ENCODE peak calls at places on chromosomes 16 and 17, in four cellular contexts. M is fibroblast of lung, L is tibial nerve, T is GM23248. N is an unnamed sample.

GRCh38 chr17:28725166-28725659 is 820 bp downstream of the TLCD1 start:
- DNase-seq in M (peak), L (no peak), T (peak), N (no peak)

GRCh38 chr17:44222112-44222869 is 2.8 kb upstream of the UBTF start:
- DNase-seq in M (peak), L (peak), T (peak), N (peak)

GRCh38 chr17:28228109-28228840 is 90.7 kb upstream of the TMEM97 start:
- DNase-seq in M (no peak), L (no peak), T (peak), N (no peak)

GRCh38 chr16:4920826-4921225 is 16.1 kb downstream of the PPL start:
- DNase-seq in M (no peak), L (no peak), T (no peak), N (no peak)

GRCh38 chr16:3182608-3183444 is 5.2 kb upstream of the OR1F1 start:
- DNase-seq in M (peak), L (no peak), T (peak), N (no peak)

GRCh38 chr17:10875984-10876555 is 38.2 kb upstream of the PIRT start:
- DNase-seq in M (peak), L (no peak), T (peak), N (no peak)

GRCh38 chr17:45061606-45062205 is 589 bp downstream of the NMT1 start:
- DNase-seq in M (no peak), L (no peak), T (no peak), N (no peak)

GRCh38 chr17:59558953-59559352 is 6.5 kb upstream of the DHX40 start:
- DNase-seq in M (peak), L (no peak), T (peak), N (no peak)

GRCh38 chr17:79135011-79135410 is 60.4 kb downstream of the ENGASE start:
- DNase-seq in M (no peak), L (no peak), T (no peak), N (no peak)

GRCh38 chr16:1209081-1209480 is 16.0 kb downstream of the TPSG1 start:
- DNase-seq in M (no peak), L (no peak), T (no peak), N (no peak)

GRCh38 chr16:67872631-67873434 is at the start of gene EDC4:
- DNase-seq in M (peak), L (peak), T (peak), N (peak)

GRCh38 chr17:7405882-7406825 is 1.5 kb upstream of the NLGN2 start:
- DNase-seq in M (no peak), L (no peak), T (peak), N (no peak)

GRCh38 chr17:63126607-63127006 is 160.6 kb downstream of the TANC2 start:
- DNase-seq in M (no peak), L (no peak), T (no peak), N (no peak)

GRCh38 chr17:4854181-4854681 is 21.1 kb downstream of the MINK1 start:
- DNase-seq in M (peak), L (no peak), T (peak), N (no peak)

GRCh38 chr17:63927464-63928171 is 4.5 kb downstream of the CD79B start:
- DNase-seq in M (no peak), L (no peak), T (no peak), N (no peak)

GRCh38 chr17:71361691-71362450 is 758.9 kb upstream of the SOX9 start:
- DNase-seq in M (peak), L (no peak), T (peak), N (no peak)
- H3K4me3 ChIP-seq in M (no peak), L (no peak), T (no peak), N (no peak)

GRCh38 chr17:13958773-13959172 is 110.5 kb upstream of the COX10 start:
- DNase-seq in M (no peak), L (no peak), T (no peak), N (no peak)
- H3K4me3 ChIP-seq in M (no peak), L (no peak), T (no peak), N (no peak)

DNA sequence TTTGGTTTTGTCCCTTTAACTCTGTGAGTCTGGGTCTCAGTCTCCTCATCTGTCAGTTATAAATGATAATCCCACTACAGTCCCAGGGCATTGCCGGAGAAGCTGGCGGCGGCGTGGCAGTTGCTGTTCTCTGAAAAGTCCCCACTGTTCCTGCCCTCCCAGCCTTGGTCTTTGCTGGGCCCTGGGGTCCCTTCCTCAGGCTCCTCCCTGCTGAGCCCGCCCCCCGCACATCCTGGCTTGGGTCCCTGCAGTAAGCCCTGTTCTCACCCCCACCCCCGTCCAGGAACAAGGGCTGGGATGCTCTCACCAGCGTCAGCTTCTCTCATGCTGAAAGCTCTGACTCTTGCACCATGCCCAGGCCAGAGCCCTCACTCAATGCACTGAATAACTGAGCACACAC is 35.3 kb upstream of the PEMT start:
- DNase-seq in M (no peak), L (no peak), T (no peak), N (no peak)
- H3K4me3 ChIP-seq in M (no peak), L (no peak), T (no peak), N (no peak)

GRCh38 chr16:15644306-15644961 is 1.5 kb upstream of the MARF1 start:
- DNase-seq in M (peak), L (no peak), T (peak), N (no peak)
- H3K4me3 ChIP-seq in M (peak), L (no peak), T (peak), N (peak)

GRCh38 chr16:84849751-84850150 is 30.0 kb downstream of the CRISPLD2 start:
- DNase-seq in M (no peak), L (no peak), T (no peak), N (no peak)

GRCh38 chr16:84853534-84853933 is 33.7 kb downstream of the CRISPLD2 start:
- DNase-seq in M (no peak), L (no peak), T (no peak), N (no peak)

GRCh38 chr16:84848991-84849634 is 29.3 kb downstream of the CRISPLD2 start:
- DNase-seq in M (no peak), L (no peak), T (no peak), N (no peak)

GRCh38 chr16:84850714-84851113 is 30.9 kb downstream of the CRISPLD2 start:
- DNase-seq in M (no peak), L (no peak), T (no peak), N (no peak)

DNA sequence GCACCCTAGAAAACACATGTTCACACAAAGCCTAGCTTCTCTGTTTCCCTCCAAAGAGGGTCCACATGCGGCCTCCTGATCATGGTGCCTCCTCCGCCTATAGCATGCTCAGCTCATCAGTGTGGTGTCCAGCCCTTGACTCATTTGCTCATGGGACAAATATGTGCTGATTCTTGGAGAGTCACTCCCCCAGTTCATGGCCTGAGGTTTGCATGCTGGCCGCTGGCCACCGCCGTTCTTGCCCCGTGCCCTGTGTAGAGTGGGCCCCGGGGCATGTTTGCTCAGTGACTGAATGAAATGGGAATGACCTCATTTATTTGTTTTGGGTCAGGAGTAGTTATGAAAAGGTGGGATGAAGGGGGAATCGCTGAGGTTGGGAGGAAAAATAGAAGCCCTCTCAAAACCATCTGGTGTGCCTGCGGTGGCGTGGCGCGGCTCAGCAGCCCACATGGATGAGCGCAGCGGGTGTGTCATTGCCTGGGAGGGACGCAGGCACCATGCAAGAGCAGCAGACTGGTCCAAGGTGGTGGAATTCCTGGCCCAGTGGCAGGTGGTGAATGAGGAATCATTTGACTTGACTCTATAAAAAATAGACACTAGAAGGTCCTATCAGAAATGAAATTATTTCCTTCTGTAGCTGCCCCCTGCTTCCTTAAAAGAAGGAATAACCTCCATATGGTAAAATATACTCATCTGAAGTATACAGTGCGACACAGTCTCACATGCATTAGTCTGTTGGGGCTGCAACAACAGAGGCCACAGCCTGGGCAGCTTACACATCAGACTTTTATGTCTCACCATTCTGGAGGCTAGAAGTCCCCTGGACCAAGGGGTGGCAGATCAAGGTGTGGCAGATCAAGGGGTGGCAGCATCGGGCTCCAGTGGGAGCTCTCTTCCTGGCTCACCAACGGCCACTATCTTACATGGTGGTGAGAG is 31.7 kb downstream of the CRISPLD2 start:
- DNase-seq in M (peak), L (no peak), T (peak), N (no peak)
- H3K4me3 ChIP-seq in M (no peak), L (no peak), T (no peak), N (no peak)

GRCh38 chr16:50502616-50503000 is 45.6 kb upstream of the NKD1 start:
- DNase-seq in M (no peak), L (no peak), T (no peak), N (no peak)

GRCh38 chr16:50499254-50499653 is 48.9 kb upstream of the NKD1 start:
- DNase-seq in M (no peak), L (no peak), T (no peak), N (no peak)

GRCh38 chr16:50500171-50500874 is 47.9 kb upstream of the NKD1 start:
- DNase-seq in M (no peak), L (no peak), T (no peak), N (no peak)

GRCh38 chr16:50501986-50502615 is 46.1 kb upstream of the NKD1 start:
- DNase-seq in M (no peak), L (no peak), T (no peak), N (no peak)

GRCh38 chr16:50501251-50501650 is 46.9 kb upstream of the NKD1 start:
- DNase-seq in M (no peak), L (no peak), T (no peak), N (no peak)
- H3K4me3 ChIP-seq in M (no peak), L (no peak), T (no peak), N (no peak)

GRCh38 chr16:27245276-27246231 is 23.0 kb downstream of the NSMCE1 start:
- DNase-seq in M (peak), L (no peak), T (peak), N (no peak)
- H3K4me3 ChIP-seq in M (no peak), L (no peak), T (peak), N (peak)